ENCODE peak calls at places on chromosomes 7 and 10, in nine cellular contexts. M is fibroblast of lung, H is K562, E is PC-3, C is GM12878, J is MM.1S, O is astrocyte, P is HCT116, T is endodermal cell. G is an unnamed sample.

GRCh38 chr7:150992833-150993302 is 2.1 kb downstream of the NOS3 start:
- DNase-seq in M (no peak), H (peak), E (no peak), C (no peak), J (no peak), O (no peak), P (no peak), T (peak), G (no peak)

GRCh38 chr7:24942226-24942625 is 37.8 kb downstream of the OSBPL3 start:
- DNase-seq in M (no peak), H (no peak), E (no peak), C (no peak), J (no peak), O (no peak), P (no peak), T (no peak), G (no peak)

GRCh38 chr10:115355162-115355760 is 262.1 kb downstream of the ATRNL1 start:
- DNase-seq in M (peak), H (peak), E (peak), C (peak), J (peak), O (peak), P (peak), T (peak), G (peak)

GRCh38 chr10:90987383-90987782 is 66.5 kb upstream of the ANKRD1 start:
- DNase-seq in M (no peak), H (no peak), E (no peak), C (no peak), J (no peak), O (no peak), P (no peak), T (no peak), G (no peak)

GRCh38 chr10:79396587-79396986 is 48.8 kb downstream of the ZCCHC24 start:
- DNase-seq in M (peak), H (no peak), E (no peak), C (no peak), J (no peak), O (no peak), P (no peak), T (no peak), G (no peak)

GRCh38 chr10:13776861-13777301 is 190.1 kb downstream of the PRPF18 start:
- DNase-seq in M (no peak), H (no peak), E (peak), C (no peak), J (no peak), O (peak), P (no peak), T (no peak), G (peak)

GRCh38 chr10:74134240-74134820 is 16.3 kb downstream of the AP3M1 start:
- DNase-seq in M (no peak), H (no peak), E (no peak), C (no peak), J (no peak), O (no peak), P (no peak), T (no peak), G (no peak)

GRCh38 chr7:128122577-128123290 is 91.5 kb upstream of the LRRC4 start:
- DNase-seq in M (no peak), H (no peak), E (no peak), C (no peak), J (no peak), O (no peak), P (no peak), T (no peak), G (no peak)

GRCh38 chr10:48439581-48440041 is 133.1 kb downstream of the MAPK8 start:
- DNase-seq in M (peak), H (peak), E (no peak), C (no peak), J (no peak), O (peak), P (no peak), T (peak), G (no peak)

DNA sequence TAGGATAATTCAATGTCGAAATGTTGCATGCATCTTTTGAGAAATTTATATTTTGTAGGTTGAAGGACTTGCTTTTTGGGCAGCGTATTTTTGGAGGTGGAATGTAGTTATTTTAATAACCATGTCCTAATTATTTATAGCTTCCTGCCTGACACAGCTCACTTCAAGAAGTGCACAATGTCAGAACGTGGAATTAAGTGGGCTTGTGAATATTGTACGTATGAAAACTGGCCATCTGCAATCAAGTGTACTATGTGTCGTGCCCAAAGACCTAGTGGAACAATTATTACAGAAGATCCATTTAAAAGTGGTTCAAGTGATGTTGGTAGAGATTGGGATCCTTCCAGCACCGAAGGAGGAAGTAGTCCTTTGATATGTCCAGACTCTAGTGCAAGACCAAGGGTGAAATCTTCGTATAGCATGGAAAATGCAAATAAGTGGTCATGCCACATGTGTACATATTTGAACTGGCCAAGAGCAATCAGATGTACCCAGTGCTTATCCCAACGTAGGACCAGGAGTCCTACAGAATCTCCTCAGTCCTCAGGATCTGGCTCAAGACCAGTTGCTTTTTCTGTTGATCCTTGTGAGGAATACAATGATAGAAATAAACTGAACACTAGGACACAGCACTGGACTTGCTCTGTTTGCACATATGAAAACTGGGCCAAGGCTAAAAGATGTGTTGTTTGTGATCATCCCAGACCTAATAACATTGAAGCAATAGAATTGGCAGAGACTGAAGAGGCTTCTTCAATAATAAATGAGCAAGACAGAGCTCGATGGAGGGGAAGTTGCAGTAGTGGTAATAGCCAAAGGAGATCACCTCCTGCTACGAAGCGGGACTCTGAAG is 620 bp downstream of the ZRANB1 start:
- DNase-seq in M (no peak), H (no peak), E (no peak), C (no peak), J (no peak), O (no peak), P (no peak), T (no peak), G (no peak)
- H3K4me3 ChIP-seq in M (no peak), H (no peak), E (no peak), C (no peak), J (no peak), O (no peak), P (no peak), T (no peak), G (no peak)

GRCh38 chr7:101179780-101180755 is at the start of gene NAT16:
- DNase-seq in M (no peak), H (no peak), E (no peak), C (no peak), J (no peak), O (no peak), P (no peak), T (peak), G (no peak)
- H3K9ac ChIP-seq in M (no peak), H (peak), E (no peak), C (no peak), J (no peak), O (no peak), P (no peak), T (no peak), G (no peak)

GRCh38 chr7:28955356-28955722 is 2.8 kb downstream of the TRIL start:
- DNase-seq in M (no peak), H (no peak), E (no peak), C (no peak), J (no peak), O (no peak), P (no peak), T (no peak), G (no peak)
- H3K4me3 ChIP-seq in M (no peak), H (no peak), E (no peak), C (no peak), J (no peak), O (no peak), P (no peak), T (no peak), G (no peak)

GRCh38 chr10:101843032-101843991 is at the start of gene KCNIP2:
- DNase-seq in M (no peak), H (peak), E (no peak), C (no peak), J (no peak), O (no peak), P (no peak), T (peak), G (no peak)
- H3K9ac ChIP-seq in M (no peak), H (no peak), E (no peak), C (no peak), J (no peak), O (no peak), P (no peak), T (no peak), G (no peak)

GRCh38 chr10:95756796-95757657 is 1.1 kb downstream of the ENTPD1 start:
- DNase-seq in M (no peak), H (no peak), E (no peak), C (peak), J (no peak), O (no peak), P (no peak), T (no peak), G (no peak)
- H3K4me3 ChIP-seq in M (no peak), H (no peak), E (no peak), C (peak), J (no peak), O (no peak), P (no peak), T (peak), G (no peak)

GRCh38 chr10:62057872-62058271 is 156.4 kb downstream of the ARID5B start:
- DNase-seq in M (no peak), H (no peak), E (no peak), C (no peak), J (no peak), O (no peak), P (no peak), T (no peak), G (no peak)
- H3K9ac ChIP-seq in M (no peak), H (no peak), E (no peak), C (no peak), J (no peak), O (no peak), P (no peak), T (no peak), G (no peak)

DNA sequence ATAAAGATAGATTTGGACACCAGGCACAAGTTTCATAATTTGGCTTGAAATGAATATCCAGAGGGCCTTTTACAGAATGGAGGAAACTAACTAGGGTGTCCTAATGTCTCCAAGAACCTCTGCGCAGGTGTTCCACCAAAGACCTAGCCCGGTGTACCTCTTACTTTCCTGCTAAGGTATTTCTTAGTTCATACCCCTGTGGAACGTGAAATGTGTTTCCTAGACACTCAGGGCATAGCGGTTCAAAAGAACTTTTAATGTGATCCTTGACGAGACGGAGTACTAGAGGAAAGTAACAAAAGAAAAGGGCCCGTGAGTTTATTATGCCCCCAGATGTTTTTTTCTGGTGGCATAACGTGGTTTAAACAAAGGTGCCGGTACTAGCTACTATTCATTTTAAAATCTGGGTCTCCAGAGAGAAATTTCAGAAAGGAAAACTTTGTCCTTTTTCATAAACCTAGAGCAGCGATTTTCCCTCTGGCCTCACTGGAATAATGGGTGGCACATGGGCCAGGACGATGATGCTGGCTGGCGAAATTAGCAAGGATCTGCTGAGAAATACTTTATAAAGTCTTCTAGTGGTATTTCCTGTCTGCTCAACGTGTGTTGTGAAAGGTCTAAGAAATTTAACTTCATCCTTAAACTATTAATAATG is 1.4 kb downstream of the APBB1IP start:
- DNase-seq in M (no peak), H (no peak), E (no peak), C (no peak), J (no peak), O (no peak), P (no peak), T (no peak), G (no peak)
- H3K4me3 ChIP-seq in M (no peak), H (no peak), E (no peak), C (peak), J (peak), O (no peak), P (no peak), T (no peak), G (no peak)

GRCh38 chr7:102155821-102156441 is 130.7 kb upstream of the SH2B2 start:
- DNase-seq in M (peak), H (peak), E (no peak), C (no peak), J (no peak), O (no peak), P (no peak), T (no peak), G (no peak)

GRCh38 chr7:102153586-102153948 is 133.1 kb upstream of the SH2B2 start:
- DNase-seq in M (peak), H (no peak), E (no peak), C (no peak), J (no peak), O (peak), P (no peak), T (no peak), G (no peak)

GRCh38 chr7:102154425-102154824 is 132.2 kb upstream of the SH2B2 start:
- DNase-seq in M (no peak), H (no peak), E (no peak), C (no peak), J (no peak), O (no peak), P (no peak), T (no peak), G (no peak)

GRCh38 chr7:102150266-102150665 is 136.4 kb upstream of the SH2B2 start:
- DNase-seq in M (no peak), H (no peak), E (no peak), C (no peak), J (no peak), O (no peak), P (no peak), T (no peak), G (no peak)

GRCh38 chr7:102152672-102153585 is 133.7 kb upstream of the SH2B2 start:
- DNase-seq in M (peak), H (no peak), E (peak), C (no peak), J (no peak), O (peak), P (peak), T (peak), G (peak)
- H3K9ac ChIP-seq in M (no peak), H (no peak), E (peak), C (no peak), J (no peak), O (peak), P (peak), T (no peak), G (no peak)

GRCh38 chr7:45328397-45329080 is 170.9 kb downstream of the RAMP3 start:
- DNase-seq in M (no peak), H (no peak), E (no peak), C (no peak), J (peak), O (peak), P (no peak), T (no peak), G (no peak)

GRCh38 chr7:45325378-45325777 is 167.8 kb downstream of the RAMP3 start:
- DNase-seq in M (no peak), H (peak), E (no peak), C (no peak), J (no peak), O (no peak), P (no peak), T (no peak), G (no peak)

GRCh38 chr7:45324683-45325237 is 167.2 kb downstream of the RAMP3 start:
- DNase-seq in M (no peak), H (no peak), E (no peak), C (no peak), J (no peak), O (no peak), P (no peak), T (no peak), G (no peak)
- H3K4me3 ChIP-seq in M (no peak), H (no peak), E (no peak), C (no peak), J (no peak), O (no peak), P (no peak), T (no peak), G (no peak)